ENCODE peak calls at places on chromosomes 4 and X, in five cellular contexts. W is foreskin keratinocyte, X is testis, L is mammary epithelial cell, J is Panc1. Q is an unnamed sample.

GRCh38 chr4:156223985-156224384 is 270.3 kb upstream of the CTSO start:
- DNase-seq in W (peak; percentile 25), X (no peak), L (peak; percentile 20), J (no peak), Q (no peak)

GRCh38 chrX:131728295-131729145 is 184.6 kb downstream of the OR13H1 start:
- DNase-seq in W (no peak), X (peak; percentile 13), L (peak; percentile 78), J (peak; percentile 77), Q (peak; percentile 11)

GRCh38 chr4:105976913-105977312 is 81.6 kb downstream of the NPNT start:
- DNase-seq in W (no peak), X (no peak), L (no peak), J (no peak), Q (no peak)

GRCh38 chr4:169151671-169152070 is 119.1 kb downstream of the SH3RF1 start:
- DNase-seq in W (no peak), X (no peak), L (no peak), J (no peak), Q (no peak)

GRCh38 chr4:88320780-88321373 is 36.5 kb upstream of the PPM1K start:
- DNase-seq in W (no peak), X (peak; percentile 15), L (no peak), J (no peak), Q (peak; percentile 4)

GRCh38 chr4:108492816-108493595 is 127.4 kb upstream of the RPL34 start:
- DNase-seq in W (no peak), X (no peak), L (peak; percentile 39), J (no peak), Q (no peak)

GRCh38 chr4:185997287-185997686 is 71.7 kb upstream of the TLR3 start:
- DNase-seq in W (no peak), X (no peak), L (no peak), J (no peak), Q (no peak)

GRCh38 chrX:75623535-75623934 is 100.7 kb upstream of the ZDHHC15 start:
- DNase-seq in W (no peak), X (peak; percentile 12), L (no peak), J (no peak), Q (no peak)

GRCh38 chr4:44056721-44057151 is 391.9 kb downstream of the KCTD8 start:
- DNase-seq in W (no peak), X (no peak), L (no peak), J (no peak), Q (no peak)

GRCh38 chrX:155434906-155435743 is 23.3 kb downstream of the F8A3 start:
- DNase-seq in W (no peak), X (no peak), L (no peak), J (no peak), Q (no peak)

GRCh38 chr4:118751634-118752293 is 66.6 kb downstream of the METTL14 start:
- DNase-seq in W (no peak), X (no peak), L (no peak), J (no peak), Q (no peak)

GRCh38 chr4:151530783-151531182 is 121.8 kb downstream of the FHIP1A start:
- DNase-seq in W (no peak), X (no peak), L (no peak), J (no peak), Q (no peak)

DNA sequence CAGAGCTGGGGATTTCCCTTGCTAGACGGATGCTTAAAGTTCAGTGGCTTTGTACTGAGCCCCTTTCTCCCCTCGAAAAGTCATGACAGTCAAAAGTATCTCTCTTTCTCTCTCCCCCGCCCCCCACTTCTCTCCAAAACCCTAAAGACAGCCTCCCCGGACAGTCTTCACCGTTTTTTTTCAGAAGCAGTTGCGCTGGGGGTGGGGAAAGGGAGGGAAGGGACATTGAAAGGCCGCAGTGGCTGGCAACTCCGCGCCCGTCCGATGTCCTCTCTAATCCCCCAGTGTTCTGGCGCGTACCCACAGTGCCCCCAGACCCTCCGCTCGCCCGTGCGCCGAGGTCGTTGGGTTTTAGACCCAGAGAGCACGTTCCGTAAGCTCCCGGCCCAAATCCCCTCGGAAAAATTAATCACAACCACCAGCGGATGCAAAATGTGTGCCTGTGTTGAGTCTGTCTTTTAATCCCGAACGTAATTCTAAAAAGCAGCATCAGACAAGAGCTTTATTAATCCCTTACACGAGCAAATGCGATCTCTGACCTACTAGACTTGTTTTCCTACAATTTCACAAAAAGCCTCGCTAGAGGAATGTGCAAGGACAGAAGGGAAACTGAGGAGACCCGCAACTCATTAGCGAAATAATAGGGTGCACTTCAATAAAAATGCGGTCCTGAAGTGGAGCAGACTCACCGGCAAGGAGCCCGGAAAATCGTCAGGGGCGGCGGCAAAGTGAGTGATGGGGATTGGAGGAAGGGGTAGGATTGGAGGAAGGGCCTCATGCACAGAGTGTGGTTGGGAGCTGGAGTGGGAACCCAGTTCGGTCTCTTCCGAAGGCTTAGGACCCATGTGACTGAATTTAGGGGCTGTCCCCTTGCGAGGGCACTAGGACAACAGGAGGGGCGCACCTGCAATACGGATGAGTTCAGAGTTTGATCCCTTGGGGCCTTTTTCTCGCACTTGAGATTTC is 12.2 kb upstream of the PRDM8 start:
- DNase-seq in W (no peak), X (no peak), L (no peak), J (no peak), Q (no peak)
- H3K4me1 ChIP-seq in W (peaks cover 26% of the 10 kb centered on the region), X (peaks cover 15% of the 10 kb centered on the region), L (peaks cover 65% of the 10 kb centered on the region), J (peaks cover 4% of the 10 kb centered on the region), Q (peaks cover 14% of the 10 kb centered on the region)

GRCh38 chrX:129461801-129462456 is 61.4 kb downstream of the SMARCA1 start:
- DNase-seq in W (no peak), X (no peak), L (no peak), J (no peak), Q (no peak)
- TF ChIP-seq CTCF in W (no peak), X (no peak), L (no peak), J (no peak), Q (no peak)

GRCh38 chrX:79154612-79155358 is 10.3 kb downstream of the GPR174 start:
- DNase-seq in W (no peak), X (no peak), L (no peak), J (no peak), Q (no peak)

GRCh38 chrX:79159800-79160199 is 15.3 kb downstream of the GPR174 start:
- DNase-seq in W (no peak), X (no peak), L (no peak), J (no peak), Q (no peak)

GRCh38 chrX:79153348-79153747 is 8.9 kb downstream of the GPR174 start:
- DNase-seq in W (no peak), X (no peak), L (no peak), J (no peak), Q (no peak)

GRCh38 chrX:79161655-79162054 is 17.2 kb downstream of the GPR174 start:
- DNase-seq in W (no peak), X (no peak), L (no peak), J (no peak), Q (no peak)

GRCh38 chrX:79156818-79157217 is 12.3 kb downstream of the GPR174 start:
- DNase-seq in W (no peak), X (no peak), L (no peak), J (no peak), Q (no peak)
- H3K4me1 ChIP-seq in W (no peaks in the 10 kb centered on the region), X (no peaks in the 10 kb centered on the region), L (no peaks in the 10 kb centered on the region), J (no peaks in the 10 kb centered on the region), Q (no peaks in the 10 kb centered on the region)

GRCh38 chrX:138745215-138745614 is 33.7 kb upstream of the FGF13 start:
- DNase-seq in W (no peak), X (peak; percentile 38), L (peak; percentile 36), J (no peak), Q (no peak)

GRCh38 chrX:138748480-138748879 is 37.0 kb upstream of the FGF13 start:
- DNase-seq in W (no peak), X (no peak), L (no peak), J (no peak), Q (no peak)
- TF ChIP-seq CTCF in W (peak; percentile 27), X (no peak), L (peak; percentile 52), J (peak; percentile 56), Q (peak; percentile 51)

DNA sequence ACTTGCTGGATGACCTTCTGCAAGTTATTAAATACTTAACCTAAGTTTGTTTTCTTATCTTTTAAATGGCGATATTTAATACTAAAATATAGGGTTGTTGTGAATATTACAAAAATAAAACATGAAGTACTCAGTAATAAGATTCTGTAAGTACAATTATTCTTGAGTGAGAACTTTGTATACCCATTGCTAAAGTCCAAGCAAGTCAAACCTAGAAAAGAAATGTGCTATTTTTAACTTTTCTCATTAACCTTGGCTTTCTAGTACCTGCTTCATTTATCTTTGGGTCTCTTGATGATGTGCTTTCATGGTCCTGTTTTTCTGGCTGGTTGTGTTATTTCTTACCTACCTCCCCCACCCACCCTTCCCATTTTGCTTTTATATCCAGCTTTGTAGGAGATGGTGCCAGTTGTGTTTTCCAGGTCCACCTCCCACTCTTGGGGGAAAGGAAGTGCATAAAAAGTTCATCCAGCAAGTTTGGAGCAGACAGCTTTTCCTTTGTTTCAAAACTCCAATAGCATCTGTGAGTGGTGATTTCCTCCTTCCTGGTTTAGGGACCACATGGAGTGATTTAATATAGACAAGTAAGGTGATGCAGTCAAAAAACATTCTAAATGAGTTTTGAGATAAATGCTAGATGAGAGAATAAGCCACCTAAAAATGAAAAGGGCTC is 7.5 kb upstream of the CXCL8 start:
- DNase-seq in W (no peak), X (no peak), L (no peak), J (no peak), Q (no peak)
- H3K4me1 ChIP-seq in W (peaks cover 8% of the 10 kb centered on the region), X (peaks cover 14% of the 10 kb centered on the region), L (peaks cover 17% of the 10 kb centered on the region), J (no peaks in the 10 kb centered on the region), Q (no peaks in the 10 kb centered on the region)

GRCh38 chrX:16138108-16138427 is 14.7 kb downstream of the GRPR start:
- DNase-seq in W (no peak), X (peak; percentile 16), L (no peak), J (no peak), Q (no peak)
- TF ChIP-seq CTCF in W (peak; percentile 27), X (no peak), L (peak; percentile 37), J (peak; percentile 37), Q (no peak)

GRCh38 chr4:2871911-2872310 is 28.3 kb downstream of the ADD1 start:
- DNase-seq in W (no peak), X (no peak), L (no peak), J (no peak), Q (no peak)

GRCh38 chr4:2870098-2870497 is 26.5 kb downstream of the ADD1 start:
- DNase-seq in W (no peak), X (no peak), L (no peak), J (no peak), Q (no peak)

GRCh38 chr4:2873329-2873728 is 29.7 kb downstream of the ADD1 start:
- DNase-seq in W (no peak), X (no peak), L (no peak), J (no peak), Q (no peak)

GRCh38 chr4:2869659-2870058 is 26.0 kb downstream of the ADD1 start:
- DNase-seq in W (no peak), X (no peak), L (no peak), J (no peak), Q (no peak)

DNA sequence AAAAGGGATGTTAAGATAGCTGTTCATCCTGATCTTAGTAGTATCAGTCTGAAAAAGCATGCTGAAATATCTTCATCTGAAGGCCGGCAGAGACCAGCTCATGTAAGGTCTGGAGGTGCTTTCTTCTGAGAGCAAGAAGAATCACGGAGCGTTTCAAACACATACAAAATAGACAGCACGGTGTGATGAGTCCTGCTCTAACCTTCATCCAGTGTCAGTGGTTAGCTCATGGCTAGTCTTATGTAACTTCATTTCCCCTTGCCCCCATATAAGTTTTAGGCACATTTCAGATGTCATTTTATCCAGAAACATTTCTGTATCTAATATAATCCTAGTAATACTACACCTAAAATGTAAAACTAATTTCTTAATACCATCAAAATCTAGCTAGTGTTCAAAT is 27.8 kb downstream of the ADD1 start:
- DNase-seq in W (no peak), X (no peak), L (no peak), J (no peak), Q (no peak)
- H3K4me1 ChIP-seq in W (no peaks in the 10 kb centered on the region), X (peaks cover 43% of the 10 kb centered on the region), L (no peaks in the 10 kb centered on the region), J (peaks cover 2% of the 10 kb centered on the region), Q (peaks cover 55% of the 10 kb centered on the region)

Q was measured in esophagus squamous epithelium.